ENCODE peak calls at places on chromosomes 1 and 21, in five cellular contexts. One of them, this sample, is unnamed.

GRCh38 chr1:51564124-51564523 is 45.1 kb upstream of the EPS15 start:
- DNase-seq in GM12878: no peak
- DNase-seq in HepG2: no peak
- DNase-seq in K562: no peak
- DNase-seq in WTC11: no peak
- DNase-seq in this sample: peak; percentile 15

GRCh38 chr1:23444104-23444533 is 19.6 kb upstream of the TCEA3 start:
- DNase-seq in GM12878: no peak
- DNase-seq in HepG2: no peak
- DNase-seq in K562: no peak
- DNase-seq in WTC11: no peak
- DNase-seq in this sample: no peak

GRCh38 chr1:56065729-56066128 is 513.6 kb downstream of the PLPP3 start:
- DNase-seq in GM12878: no peak
- DNase-seq in HepG2: no peak
- DNase-seq in K562: no peak
- DNase-seq in WTC11: no peak
- DNase-seq in this sample: no peak

GRCh38 chr1:111821121-111821745 is 65.5 kb downstream of the DDX20 start:
- DNase-seq in GM12878: no peak
- DNase-seq in HepG2: no peak
- DNase-seq in K562: no peak
- DNase-seq in WTC11: no peak
- DNase-seq in this sample: no peak

GRCh38 chr21:34845521-34846213 is 176.9 kb downstream of the CLIC6 start:
- DNase-seq in GM12878: peak; percentile 60
- DNase-seq in HepG2: no peak
- DNase-seq in K562: no peak
- DNase-seq in WTC11: no peak
- DNase-seq in this sample: no peak

GRCh38 chr1:66478116-66478515 is 55.8 kb upstream of the SGIP1 start:
- DNase-seq in GM12878: no peak
- DNase-seq in HepG2: no peak
- DNase-seq in K562: no peak
- DNase-seq in WTC11: no peak
- DNase-seq in this sample: peak; percentile 3

GRCh38 chr1:18794066-18794465 is 65.4 kb downstream of the TAS1R2 start:
- DNase-seq in GM12878: no peak
- DNase-seq in HepG2: peak; percentile 53
- DNase-seq in K562: no peak
- DNase-seq in WTC11: no peak
- DNase-seq in this sample: no peak

GRCh38 chr1:245888809-245889208 is 618.3 kb downstream of the SMYD3 start:
- DNase-seq in GM12878: peak; percentile 20
- DNase-seq in HepG2: peak; percentile 52
- DNase-seq in K562: no peak
- DNase-seq in WTC11: peak; percentile 21
- DNase-seq in this sample: peak; percentile 10

GRCh38 chr1:44645466-44646244 is 28.6 kb downstream of the TMEM53 start:
- DNase-seq in GM12878: no peak
- DNase-seq in HepG2: no peak
- DNase-seq in K562: no peak
- DNase-seq in WTC11: no peak
- DNase-seq in this sample: no peak

GRCh38 chr1:42259059-42259738 is 75.8 kb downstream of the FOXJ3 start:
- DNase-seq in GM12878: peak; percentile 41
- DNase-seq in HepG2: no peak
- DNase-seq in K562: no peak
- DNase-seq in WTC11: no peak
- DNase-seq in this sample: no peak

GRCh38 chr1:63732666-63733065 is 41.2 kb upstream of the ROR1 start:
- DNase-seq in GM12878: no peak
- DNase-seq in HepG2: no peak
- DNase-seq in K562: no peak
- DNase-seq in WTC11: no peak
- DNase-seq in this sample: peak; percentile 41

GRCh38 chr1:159952932-159953331 is 1.1 kb downstream of the SLAMF9 start:
- DNase-seq in GM12878: no peak
- DNase-seq in HepG2: no peak
- DNase-seq in K562: no peak
- DNase-seq in WTC11: no peak
- DNase-seq in this sample: no peak

GRCh38 chr1:111318483-111319000 is 27.9 kb downstream of the CHIA start:
- DNase-seq in GM12878: no peak
- DNase-seq in HepG2: no peak
- DNase-seq in K562: no peak
- DNase-seq in WTC11: no peak
- DNase-seq in this sample: no peak

GRCh38 chr1:183304466-183305122 is 113.6 kb downstream of the NMNAT2 start:
- DNase-seq in GM12878: no peak
- DNase-seq in HepG2: no peak
- DNase-seq in K562: no peak
- DNase-seq in WTC11: no peak
- DNase-seq in this sample: no peak

GRCh38 chr1:44688760-44689446 is 14.4 kb downstream of the ARMH1 start:
- DNase-seq in GM12878: no peak
- DNase-seq in HepG2: no peak
- DNase-seq in K562: no peak
- DNase-seq in WTC11: no peak
- DNase-seq in this sample: no peak

GRCh38 chr1:113935176-113935575 is 6.1 kb downstream of the HIPK1 start:
- DNase-seq in GM12878: no peak
- DNase-seq in HepG2: no peak
- DNase-seq in K562: no peak
- DNase-seq in WTC11: no peak
- DNase-seq in this sample: no peak

GRCh38 chr1:29398431-29398830 is 162.1 kb downstream of the PTPRU start:
- DNase-seq in GM12878: no peak
- DNase-seq in HepG2: no peak
- DNase-seq in K562: no peak
- DNase-seq in WTC11: no peak
- DNase-seq in this sample: no peak

GRCh38 chr1:205792946-205793673 is 17.8 kb upstream of the RAB29 start:
- DNase-seq in GM12878: no peak
- DNase-seq in HepG2: no peak
- DNase-seq in K562: no peak
- DNase-seq in WTC11: no peak
- DNase-seq in this sample: no peak

GRCh38 chr1:183319051-183319450 is 99.1 kb downstream of the NMNAT2 start:
- DNase-seq in GM12878: no peak
- DNase-seq in HepG2: no peak
- DNase-seq in K562: no peak
- DNase-seq in WTC11: no peak
- DNase-seq in this sample: no peak

GRCh38 chr1:185257947-185258203 is 59.2 kb downstream of the IVNS1ABP start:
- DNase-seq in GM12878: no peak
- DNase-seq in HepG2: no peak
- DNase-seq in K562: no peak
- DNase-seq in WTC11: no peak
- DNase-seq in this sample: no peak

GRCh38 chr1:26290416-26291261 is 10.8 kb downstream of the SH3BGRL3 start:
- DNase-seq in GM12878: no peak
- DNase-seq in HepG2: no peak
- DNase-seq in K562: no peak
- DNase-seq in WTC11: no peak
- DNase-seq in this sample: no peak

GRCh38 chr1:30551603-30552002 is 171.8 kb downstream of the MATN1 start:
- DNase-seq in GM12878: no peak
- DNase-seq in HepG2: no peak
- DNase-seq in K562: no peak
- DNase-seq in WTC11: no peak
- DNase-seq in this sample: no peak

GRCh38 chr1:1599030-1599916 is 662 bp downstream of the FNDC10 start:
- DNase-seq in GM12878: no peak
- DNase-seq in HepG2: no peak
- DNase-seq in K562: peak; percentile 81
- DNase-seq in WTC11: peak; percentile 66
- DNase-seq in this sample: no peak

GRCh38 chr1:6965914-6966241 is 180.6 kb downstream of the CAMTA1 start:
- DNase-seq in GM12878: no peak
- DNase-seq in HepG2: no peak
- DNase-seq in K562: no peak
- DNase-seq in WTC11: no peak
- DNase-seq in this sample: no peak

GRCh38 chr1:65421341-65422174 is 1.1 kb downstream of the LEPR start:
- DNase-seq in GM12878: no peak
- DNase-seq in HepG2: no peak
- DNase-seq in K562: no peak
- DNase-seq in WTC11: no peak
- DNase-seq in this sample: no peak

GRCh38 chr1:168972887-168973286 is 133.6 kb upstream of the ATP1B1 start:
- DNase-seq in GM12878: no peak
- DNase-seq in HepG2: no peak
- DNase-seq in K562: no peak
- DNase-seq in WTC11: no peak
- DNase-seq in this sample: no peak

GRCh38 chr1:53134961-53135734 is 7.3 kb downstream of the SLC1A7 start:
- DNase-seq in GM12878: no peak
- DNase-seq in HepG2: no peak
- DNase-seq in K562: peak; percentile 56
- DNase-seq in WTC11: no peak
- DNase-seq in this sample: no peak

GRCh38 chr1:153773004-153773921 is 1.9 kb upstream of the SLC27A3 start:
- DNase-seq in GM12878: no peak
- DNase-seq in HepG2: no peak
- DNase-seq in K562: no peak
- DNase-seq in WTC11: no peak
- DNase-seq in this sample: no peak

GRCh38 chr1:196607940-196608339 is 300 bp downstream of the KCNT2 start:
- DNase-seq in GM12878: no peak
- DNase-seq in HepG2: no peak
- DNase-seq in K562: no peak
- DNase-seq in WTC11: no peak
- DNase-seq in this sample: no peak

GRCh38 chr1:185483647-185484450 is 166.8 kb upstream of the IVNS1ABP start:
- DNase-seq in GM12878: no peak
- DNase-seq in HepG2: no peak
- DNase-seq in K562: no peak
- DNase-seq in WTC11: no peak
- DNase-seq in this sample: peak; percentile 38

GRCh38 chr1:60970081-60970509 is 112.3 kb upstream of the NFIA start:
- DNase-seq in GM12878: no peak
- DNase-seq in HepG2: peak; percentile 24
- DNase-seq in K562: no peak
- DNase-seq in WTC11: no peak
- DNase-seq in this sample: no peak

DNA sequence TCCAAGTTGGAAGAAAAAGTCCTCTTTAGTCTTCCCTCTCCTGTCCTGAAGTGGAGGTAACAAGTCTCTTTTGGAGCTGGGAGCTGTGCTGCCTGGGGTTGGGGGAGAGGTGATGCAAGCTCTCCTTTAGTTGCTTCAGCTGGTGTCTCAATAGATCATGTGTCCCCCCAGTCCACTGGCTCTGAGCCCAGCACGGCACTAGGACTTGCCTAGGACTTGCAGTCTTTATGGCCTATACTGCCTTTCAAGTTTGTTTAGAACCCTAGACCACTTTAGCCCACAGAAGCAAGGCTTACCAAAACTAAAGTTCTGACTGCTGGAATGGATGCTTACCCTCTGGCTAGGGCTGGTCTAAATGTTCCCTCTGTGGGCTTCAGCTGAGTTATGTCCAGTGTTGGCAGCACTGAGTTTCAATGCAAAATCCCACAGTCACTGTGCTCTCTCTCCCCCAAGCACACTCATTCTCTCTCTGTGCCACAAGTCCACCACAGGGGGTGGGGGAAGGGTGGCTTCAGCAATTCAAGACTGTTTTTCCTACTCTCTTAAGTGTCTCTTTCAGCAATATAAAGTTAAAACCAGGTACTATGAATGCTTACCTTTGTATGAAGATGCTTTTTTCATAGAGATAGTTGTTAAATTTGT is 185.0 kb downstream of the DNAH14 start:
- DNase-seq in GM12878: no peak
- DNase-seq in HepG2: no peak
- DNase-seq in K562: no peak
- DNase-seq in WTC11: no peak
- DNase-seq in this sample: no peak
- TF ChIP-seq ESRRA in GM12878: no peak
- TF ChIP-seq ESRRA in HepG2: no peak
- TF ChIP-seq ESRRA in K562: no peak
- TF ChIP-seq ESRRA in WTC11: no peak
- TF ChIP-seq ESRRA in this sample: no peak

GRCh38 chr21:40886931-40887330 is 40.0 kb upstream of the DSCAM start:
- DNase-seq in GM12878: no peak
- DNase-seq in HepG2: no peak
- DNase-seq in K562: no peak
- DNase-seq in WTC11: no peak
- DNase-seq in this sample: no peak
- TF ChIP-seq ESRRA in GM12878: no peak
- TF ChIP-seq ESRRA in HepG2: no peak
- TF ChIP-seq ESRRA in K562: no peak
- TF ChIP-seq ESRRA in WTC11: no peak
- TF ChIP-seq ESRRA in this sample: no peak

GRCh38 chr1:226608699-226609505 is 60.3 kb downstream of the STUM start:
- DNase-seq in GM12878: no peak
- DNase-seq in HepG2: peak; percentile 54
- DNase-seq in K562: peak; percentile 93
- DNase-seq in WTC11: peak; percentile 86
- DNase-seq in this sample: peak; percentile 72
- TF ChIP-seq ESRRA in GM12878: no peak
- TF ChIP-seq ESRRA in HepG2: no peak
- TF ChIP-seq ESRRA in K562: no peak
- TF ChIP-seq ESRRA in WTC11: no peak
- TF ChIP-seq ESRRA in this sample: no peak

DNA sequence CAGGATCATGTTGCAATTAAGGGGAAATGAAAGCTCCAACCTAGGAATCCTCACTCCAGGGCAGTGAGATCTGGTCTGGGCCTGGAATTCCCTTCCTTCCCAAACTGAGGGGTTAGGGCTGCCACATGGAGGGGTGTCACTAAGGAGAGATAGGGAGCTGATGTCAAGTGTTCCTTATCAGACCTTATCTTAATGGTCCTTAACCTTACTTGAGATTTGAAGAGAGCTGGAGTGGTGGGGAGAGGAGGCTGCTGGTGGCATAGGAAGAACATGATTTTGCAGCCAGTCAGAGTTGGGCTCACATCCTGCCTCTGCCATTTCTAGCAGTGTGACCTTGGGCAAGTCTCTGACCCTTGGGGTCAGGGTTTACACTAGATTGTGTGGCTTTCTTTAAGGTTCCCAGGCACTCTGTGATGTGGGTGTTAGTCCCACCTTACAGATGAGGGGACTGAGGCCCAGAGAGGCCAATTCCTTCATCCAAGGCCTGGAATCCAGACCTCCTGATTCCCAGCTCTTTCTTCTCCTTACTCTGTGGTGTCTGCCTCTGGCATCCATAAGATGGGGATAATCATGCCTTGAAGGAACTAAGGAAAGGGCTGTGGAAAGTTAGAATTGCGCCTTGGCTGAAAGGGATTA is 56.3 kb upstream of the SYNC start:
- DNase-seq in GM12878: no peak
- DNase-seq in HepG2: no peak
- DNase-seq in K562: no peak
- DNase-seq in WTC11: no peak
- DNase-seq in this sample: no peak
- TF ChIP-seq ESRRA in GM12878: no peak
- TF ChIP-seq ESRRA in HepG2: no peak
- TF ChIP-seq ESRRA in K562: peak; percentile 9
- TF ChIP-seq ESRRA in WTC11: no peak
- TF ChIP-seq ESRRA in this sample: no peak

GRCh38 chr1:225881081-225882007 is 836 bp downstream of the TMEM63A start:
- DNase-seq in GM12878: no peak
- DNase-seq in HepG2: peak; percentile 23
- DNase-seq in K562: peak; percentile 84
- DNase-seq in WTC11: peak; percentile 34
- DNase-seq in this sample: no peak
- TF ChIP-seq ESRRA in GM12878: no peak
- TF ChIP-seq ESRRA in HepG2: no peak
- TF ChIP-seq ESRRA in K562: no peak
- TF ChIP-seq ESRRA in WTC11: no peak
- TF ChIP-seq ESRRA in this sample: no peak